ENCODE peak calls at places on chromosome 18, in ten cellular contexts. W, D, Q, M, L, J, V, G, K and Y are unnamed samples.

GRCh38 chr18:13537022-13537780 is 189.2 kb downstream of the FAM210A start:
- DNase-seq in W (no peak), D (no peak), Q (no peak), M (no peak), L (no peak), J (no peak), V (no peak), G (no peak), K (no peak), Y (no peak)

GRCh38 chr18:58525517-58525916 is 103.4 kb downstream of the ALPK2 start:
- DNase-seq in W (no peak), D (no peak), Q (no peak), M (no peak), L (no peak), J (no peak), V (no peak), G (no peak), K (no peak), Y (no peak)

GRCh38 chr18:39571511-39571910 is 2005.9 kb upstream of the CELF4 start:
- DNase-seq in W (no peak), D (no peak), Q (no peak), M (no peak), L (no peak), J (peak; percentile 4), V (no peak), G (peak; percentile 45), K (no peak), Y (no peak)

GRCh38 chr18:21049306-21049705 is 62.3 kb downstream of the ROCK1 start:
- DNase-seq in W (no peak), D (no peak), Q (no peak), M (no peak), L (no peak), J (no peak), V (no peak), G (no peak), K (no peak), Y (no peak)

GRCh38 chr18:2070636-2071035 is 500.7 kb downstream of the METTL4 start:
- DNase-seq in W (no peak), D (no peak), Q (no peak), M (no peak), L (no peak), J (no peak), V (no peak), G (no peak), K (no peak), Y (no peak)

GRCh38 chr18:58438161-58438983 is 190.5 kb downstream of the ALPK2 start:
- DNase-seq in W (no peak), D (no peak), Q (no peak), M (no peak), L (no peak), J (no peak), V (no peak), G (no peak), K (no peak), Y (no peak)

GRCh38 chr18:48885951-48886400 is 64.8 kb downstream of the SMAD7 start:
- DNase-seq in W (no peak), D (no peak), Q (no peak), M (no peak), L (no peak), J (no peak), V (no peak), G (no peak), K (no peak), Y (no peak)

GRCh38 chr18:79577451-79578395 is 101.9 kb upstream of the CTDP1 start:
- DNase-seq in W (no peak), D (peak; percentile 21), Q (peak; percentile 34), M (no peak), L (no peak), J (no peak), V (no peak), G (no peak), K (no peak), Y (no peak)

GRCh38 chr18:61946449-61946848 is 53.6 kb upstream of the RNF152 start:
- DNase-seq in W (no peak), D (no peak), Q (no peak), M (no peak), L (no peak), J (no peak), V (no peak), G (no peak), K (peak; percentile 18), Y (no peak)

GRCh38 chr18:23878336-23878900 is 136.1 kb upstream of the TTC39C start:
- DNase-seq in W (no peak), D (no peak), Q (no peak), M (no peak), L (no peak), J (no peak), V (no peak), G (no peak), K (no peak), Y (no peak)

GRCh38 chr18:74497308-74497640 is 1.1 kb downstream of the CNDP2 start:
- DNase-seq in W (no peak), D (no peak), Q (no peak), M (no peak), L (no peak), J (no peak), V (no peak), G (no peak), K (no peak), Y (no peak)

GRCh38 chr18:9825571-9826073 is 60.2 kb upstream of the TXNDC2 start:
- DNase-seq in W (no peak), D (no peak), Q (peak; percentile 76), M (no peak), L (no peak), J (no peak), V (no peak), G (no peak), K (peak; percentile 91), Y (no peak)